ENCODE peak calls at places on chromosomes 16 and 17, in seven cellular contexts. D is effector memory CD4-positive, alpha-beta T cell; J is endodermal cell; C is CD8-positive, alpha-beta T cell; A is GM23248; V is thoracic aorta; F is esophagus squamous epithelium. Z is an unnamed sample.

GRCh38 chr17:73249700-73250099 is 12.0 kb downstream of the CPSF4L start:
- DNase-seq in D (no peak), J (no peak), C (no peak), A (no peak), V (no peak), F (no peak), Z (no peak)

GRCh38 chr17:155576-155975 is 18.2 kb downstream of the SCGB1C2 start:
- DNase-seq in D (no peak), J (no peak), C (no peak), A (no peak), V (no peak), F (no peak), Z (no peak)

GRCh38 chr16:17335826-17336492 is 134.8 kb downstream of the XYLT1 start:
- DNase-seq in D (no peak), J (no peak), C (no peak), A (peak; percentile 58), V (no peak), F (no peak), Z (no peak)

GRCh38 chr16:31130336-31130812 is 5.2 kb downstream of the PRSS8 start:
- DNase-seq in D (no peak), J (no peak), C (no peak), A (no peak), V (no peak), F (no peak), Z (peak; percentile 77)

GRCh38 chr17:61218438-61218837 is 181.2 kb upstream of the TBX2 start:
- DNase-seq in D (no peak), J (no peak), C (no peak), A (peak; percentile 77), V (no peak), F (no peak), Z (no peak)

GRCh38 chr16:181668-182021 is 1.4 kb downstream of the HBQ1 start:
- DNase-seq in D (no peak), J (no peak), C (no peak), A (peak; percentile 37), V (no peak), F (no peak), Z (no peak)

GRCh38 chr17:74770498-74771318 is 5.4 kb downstream of the NAT9 start:
- DNase-seq in D (peak; percentile 62), J (peak; percentile 96), C (peak; percentile 76), A (peak; percentile 58), V (no peak), F (no peak), Z (peak; percentile 88)

GRCh38 chr16:3651461-3652372 is 2.8 kb upstream of the DNASE1 start:
- DNase-seq in D (no peak), J (no peak), C (no peak), A (no peak), V (no peak), F (no peak), Z (peak; percentile 23)

DNA sequence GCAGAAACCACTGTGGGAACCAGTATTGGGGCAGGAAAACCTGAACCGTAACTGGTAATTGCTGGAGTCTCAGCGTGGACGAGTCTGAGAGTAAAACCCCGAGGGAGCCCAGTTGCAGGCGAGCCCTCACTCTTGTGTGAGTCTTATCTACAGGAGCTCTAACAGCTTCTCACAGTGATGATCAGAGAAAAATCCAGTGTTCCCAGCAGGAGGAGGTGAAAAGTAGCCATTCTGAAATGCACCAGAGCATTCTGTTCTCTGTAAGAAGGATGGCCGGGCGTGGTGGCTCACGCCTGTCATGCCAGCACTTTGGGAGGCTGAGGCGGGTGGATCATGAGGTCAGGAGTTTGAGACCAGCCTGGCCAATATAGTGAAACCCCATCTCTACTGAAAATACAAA is 161.2 kb downstream of the COPRS start:
- DNase-seq in D (no peak), J (no peak), C (no peak), A (no peak), V (no peak), F (no peak), Z (no peak)
- H3K27ac ChIP-seq in D (no peak overlapping the region), J (no peak overlapping the region), C (no peak overlapping the region), A (no peak overlapping the region), V (no peak overlapping the region), F (peak overlapping the region; percentile 26), Z (no peak overlapping the region)

GRCh38 chr17:36593651-36594316 is 2.1 kb downstream of the DHRS11 start:
- DNase-seq in D (no peak), J (no peak), C (no peak), A (no peak), V (no peak), F (no peak), Z (peak; percentile 27)
- H3K4me1 ChIP-seq in D (peaks cover 16% of the 10 kb centered on the region), J (peaks cover 13% of the 10 kb centered on the region), C (peaks cover 14% of the 10 kb centered on the region), A (peaks cover 12% of the 10 kb centered on the region), V (peaks cover 14% of the 10 kb centered on the region), F (peaks cover 10% of the 10 kb centered on the region), Z (peaks cover 6% of the 10 kb centered on the region)

GRCh38 chr16:64412578-64413280 is 709.1 kb downstream of the CDH11 start:
- DNase-seq in D (no peak), J (no peak), C (no peak), A (peak; percentile 90), V (peak; percentile 3), F (no peak), Z (no peak)
- H3K27ac ChIP-seq in D (no peak overlapping the region), J (no peak overlapping the region), C (no peak overlapping the region), A (peak overlapping the region; percentile 73), V (peak overlapping the region; percentile 34), F (no peak overlapping the region), Z (no peak overlapping the region)

DNA sequence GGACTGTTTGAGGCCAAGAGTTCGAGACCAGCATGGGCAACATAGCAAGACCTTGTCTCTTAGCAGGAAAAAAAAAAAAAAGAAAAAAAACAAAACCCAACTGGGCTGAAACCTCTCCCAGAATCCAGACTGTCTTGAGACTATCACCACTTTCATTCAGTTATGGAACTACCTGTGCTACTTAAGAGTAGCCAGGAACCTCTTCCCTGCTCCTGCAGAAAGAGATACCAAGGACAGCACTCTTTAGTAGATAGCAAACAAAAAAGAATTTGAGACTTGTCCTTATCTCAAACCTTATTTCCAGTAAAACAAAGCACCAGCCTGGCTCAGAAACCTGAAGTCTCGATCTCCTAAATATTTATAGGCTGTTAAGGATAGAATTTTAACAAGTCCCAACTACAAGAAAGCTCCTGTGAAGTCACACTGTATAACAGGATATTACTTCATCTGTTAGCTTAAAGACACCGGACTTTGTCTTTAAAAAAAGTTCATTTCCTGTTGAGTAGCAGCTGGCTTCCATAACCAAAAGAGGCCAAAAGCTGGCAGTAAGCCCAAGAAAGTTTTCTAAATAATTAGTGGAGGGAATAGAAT is 5.1 kb downstream of the CDR2 start:
- DNase-seq in D (no peak), J (no peak), C (no peak), A (peak; percentile 69), V (no peak), F (no peak), Z (no peak)
- H3K4me1 ChIP-seq in D (peaks cover 54% of the 10 kb centered on the region), J (no peaks in the 10 kb centered on the region), C (peaks cover 71% of the 10 kb centered on the region), A (peaks cover 51% of the 10 kb centered on the region), V (peaks cover 55% of the 10 kb centered on the region), F (no peaks in the 10 kb centered on the region), Z (peaks cover 45% of the 10 kb centered on the region)

Z was measured in upper lobe of right lung.